ENCODE peak calls at places on chromosomes 11 and 22, in five cellular contexts. I is stimulated activated CD8-positive, alpha-beta memory T cell treated with anti-CD3 and anti-CD28 coated beads, Interleukin-4, amount 100 ng/mL, for 4 hours; T is HFF-Myc; G is stimulated activated CD4-positive, alpha-beta T cell treated with anti-CD3 and anti-CD28 coated beads, Interleukin-15, amount 100 ng/mL, for 24 hours; F is iPS-NIHi11. K is an unnamed sample.

GRCh38 chr11:92409956-92410355 is 185.3 kb downstream of the FAT3 start:
- DNase-seq in I (no peak), T (no peak), G (no peak), F (no peak), K (no peak)

GRCh38 chr22:42680648-42681047 is 31.5 kb upstream of the CYB5R3 start:
- DNase-seq in I (no peak), T (peak), G (peak), F (no peak), K (peak)

GRCh38 chr11:28767574-28767973 is 659.4 kb downstream of the METTL15 start:
- DNase-seq in I (no peak), T (no peak), G (no peak), F (no peak), K (no peak)

GRCh38 chr11:30046211-30046945 is 29.5 kb upstream of the KCNA4 start:
- DNase-seq in I (no peak), T (no peak), G (no peak), F (peak), K (no peak)

GRCh38 chr11:115290479-115291390 is 213.5 kb downstream of the CADM1 start:
- DNase-seq in I (no peak), T (no peak), G (no peak), F (no peak), K (no peak)

GRCh38 chr11:118915396-118915795 is 10.3 kb downstream of the BCL9L start:
- DNase-seq in I (no peak), T (no peak), G (no peak), F (no peak), K (peak)

GRCh38 chr11:66543263-66544107 is 2.4 kb downstream of the ZDHHC24 start:
- DNase-seq in I (no peak), T (peak), G (peak), F (no peak), K (peak)

GRCh38 chr11:125489166-125489565 is 6.9 kb downstream of the FEZ1 start:
- DNase-seq in I (no peak), T (no peak), G (no peak), F (no peak), K (no peak)

GRCh38 chr11:98003606-98004371 is 1017.0 kb upstream of the CNTN5 start:
- DNase-seq in I (no peak), T (no peak), G (no peak), F (no peak), K (no peak)

GRCh38 chr11:36452231-36452630 is 57.8 kb downstream of the TRAF6 start:
- DNase-seq in I (no peak), T (no peak), G (peak), F (no peak), K (peak)

GRCh38 chr22:19398206-19398605 is 33.3 kb downstream of the HIRA start:
- DNase-seq in I (no peak), T (peak), G (no peak), F (no peak), K (no peak)

GRCh38 chr11:113949891-113950290 is 25.0 kb upstream of the HTR3A start:
- DNase-seq in I (no peak), T (no peak), G (no peak), F (no peak), K (no peak)

GRCh38 chr11:64854157-64854533 is 9.7 kb upstream of the CDC42BPG start:
- DNase-seq in I (no peak), T (no peak), G (no peak), F (no peak), K (no peak)

GRCh38 chr22:50520826-50521453 is 4.5 kb downstream of the SCO2 start:
- DNase-seq in I (no peak), T (no peak), G (no peak), F (no peak), K (no peak)

GRCh38 chr11:12746593-12747097 is 72.4 kb downstream of the TEAD1 start:
- DNase-seq in I (no peak), T (peak), G (no peak), F (peak), K (peak)

GRCh38 chr11:94602430-94603372 is 35.5 kb downstream of the PIWIL4 start:
- DNase-seq in I (no peak), T (peak), G (peak), F (no peak), K (peak)

GRCh38 chr11:74819400-74819799 is 70.8 kb downstream of the RNF169 start:
- DNase-seq in I (no peak), T (no peak), G (no peak), F (no peak), K (no peak)

GRCh38 chr22:47373648-47374272 is 611.3 kb downstream of the TBC1D22A start:
- DNase-seq in I (no peak), T (no peak), G (no peak), F (no peak), K (no peak)

GRCh38 chr11:88604255-88604654 is 266.7 kb upstream of the CTSC start:
- DNase-seq in I (no peak), T (no peak), G (no peak), F (no peak), K (no peak)

GRCh38 chr11:27183672-27184457 is 143.2 kb downstream of the BBOX1 start:
- DNase-seq in I (no peak), T (peak), G (peak), F (peak), K (peak)

GRCh38 chr22:24400726-24401596 is 26.4 kb upstream of the ADORA2A start:
- DNase-seq in I (no peak), T (no peak), G (no peak), F (no peak), K (no peak)

GRCh38 chr11:74138572-74138971 is 32.2 kb downstream of the C2CD3 start:
- DNase-seq in I (no peak), T (peak), G (no peak), F (peak), K (no peak)

GRCh38 chr11:88484873-88485621 is 147.5 kb upstream of the CTSC start:
- DNase-seq in I (no peak), T (no peak), G (peak), F (peak), K (peak)

GRCh38 chr11:12175694-12176241 is 65.4 kb downstream of the MICAL2 start:
- DNase-seq in I (no peak), T (peak), G (peak), F (no peak), K (peak)

GRCh38 chr22:25950101-25950500 is 208.1 kb downstream of the MYO18B start:
- DNase-seq in I (no peak), T (no peak), G (no peak), F (no peak), K (peak)

GRCh38 chr11:119409731-119410130 is 13.2 kb downstream of the THY1 start:
- DNase-seq in I (no peak), T (no peak), G (no peak), F (no peak), K (no peak)

GRCh38 chr11:78212586-78213371 is 24.1 kb downstream of the USP35 start:
- DNase-seq in I (no peak), T (no peak), G (no peak), F (no peak), K (no peak)

GRCh38 chr11:35420371-35420770 is 1.0 kb upstream of the SLC1A2 start:
- DNase-seq in I (no peak), T (no peak), G (peak), F (no peak), K (peak)

GRCh38 chr11:14393889-14394288 is 34.9 kb upstream of the RRAS2 start:
- DNase-seq in I (no peak), T (no peak), G (no peak), F (no peak), K (no peak)

GRCh38 chr11:65298655-65299179 is 15.9 kb upstream of the CDC42EP2 start:
- DNase-seq in I (no peak), T (no peak), G (no peak), F (no peak), K (no peak)

GRCh38 chr11:123122852-123123251 is 60.9 kb upstream of the HSPA8 start:
- DNase-seq in I (no peak), T (no peak), G (no peak), F (no peak), K (no peak)

GRCh38 chr11:34899633-34900016 is 16.6 kb downstream of the APIP start:
- DNase-seq in I (no peak), T (no peak), G (peak), F (no peak), K (peak)